ENCODE peak calls at places on chromosomes 5 and 9, in eight cellular contexts. I, Z, J, E, S, Y, H and F are unnamed samples. For H3K4me1, the result is how much of the 10 kb centered on the place peaks cover.

GRCh38 chr9:134624119-134624826 is 17.3 kb upstream of the COL5A1 start:
- DNase-seq in Y (no peak), I (no peak), S (no peak), E (no peak), H (no peak), J (no peak), Z (no peak), F (no peak)

GRCh38 chr5:174903333-174903732 is 179.0 kb downstream of the MSX2 start:
- DNase-seq in Z (no peak), J (no peak), E (no peak), Y (no peak), S (no peak), H (no peak), I (peak), F (no peak)

GRCh38 chr5:127871448-127872153 is 168.4 kb downstream of the CCDC192 start:
- DNase-seq in E (no peak), Z (peak), S (no peak), J (no peak), H (no peak), I (peak), Y (no peak), F (no peak)

GRCh38 chr9:35116539-35116897 is 856 bp upstream of the ATOSB start:
- DNase-seq in Y (no peak), Z (no peak), J (no peak), H (no peak), E (no peak), I (no peak), S (no peak), F (no peak)

GRCh38 chr5:16550316-16550952 is 66.4 kb downstream of the RETREG1 start:
- DNase-seq in Y (peak), I (peak), J (no peak), S (no peak), H (peak), E (no peak), Z (peak), F (peak)

GRCh38 chr5:73066466-73066865 is 53.9 kb upstream of the TMEM171 start:
- DNase-seq in E (no peak), I (no peak), J (no peak), S (peak), H (no peak), Y (peak), Z (no peak), F (no peak)

GRCh38 chr5:5633579-5633978 is 211.1 kb downstream of the ICE1 start:
- DNase-seq in S (no peak), H (no peak), Y (no peak), J (no peak), E (no peak), Z (no peak), I (no peak), F (no peak)

GRCh38 chr9:36632892-36633291 is 60.2 kb downstream of the MELK start:
- DNase-seq in H (no peak), I (peak), Z (peak), E (no peak), S (peak), Y (peak), J (no peak), F (no peak)

GRCh38 chr9:101449071-101449721 is 13.6 kb upstream of the ALDOB start:
- DNase-seq in H (peak), S (peak), E (peak), Z (peak), Y (peak), I (peak), J (peak), F (peak)

GRCh38 chr5:62331921-62332320 is 25.9 kb downstream of the KIF2A start:
- DNase-seq in J (no peak), Z (no peak), H (no peak), E (no peak), I (no peak), Y (no peak), S (no peak), F (no peak)

GRCh38 chr9:37301369-37302172 is 120.9 kb upstream of the GRHPR start:
- DNase-seq in E (no peak), I (no peak), H (no peak), S (no peak), Y (no peak), J (no peak), Z (no peak), F (no peak)

GRCh38 chr5:112787261-112787660 is 49.6 kb downstream of the APC start:
- DNase-seq in Y (peak), I (peak), H (no peak), E (no peak), S (peak), Z (no peak), J (no peak), F (no peak)

GRCh38 chr5:67032921-67033664 is 163.5 kb downstream of the CD180 start:
- DNase-seq in E (no peak), I (no peak), H (no peak), S (peak), Z (no peak), J (no peak), Y (peak), F (no peak)

GRCh38 chr5:67031689-67032088 is 164.9 kb downstream of the CD180 start:
- DNase-seq in S (peak), Y (no peak), J (no peak), E (no peak), Z (no peak), I (no peak), H (no peak), F (no peak)

GRCh38 chr5:67035098-67035740 is 161.4 kb downstream of the CD180 start:
- DNase-seq in E (no peak), J (no peak), S (peak), H (no peak), Y (no peak), I (no peak), Z (no peak), F (no peak)

GRCh38 chr5:67037171-67037570 is 159.4 kb downstream of the CD180 start:
- DNase-seq in H (no peak), S (no peak), Y (no peak), J (no peak), Z (no peak), E (no peak), I (peak), F (no peak)

GRCh38 chr5:67033893-67034605 is 162.6 kb downstream of the CD180 start:
- DNase-seq in Z (no peak), J (no peak), H (no peak), S (peak), I (no peak), E (no peak), Y (peak), F (no peak)
- H3K27ac ChIP-seq in Z (no peak), J (peak), H (no peak), S (peak), I (no peak), E (no peak), Y (no peak), F (no peak)

GRCh38 chr5:36876389-36876964 is at the start of gene NIPBL:
- DNase-seq in Y (peak), I (peak), H (no peak), S (peak), Z (peak), J (peak), E (peak), F (no peak)
- H3K4me1 ChIP-seq in Y (under half), I (under half), H (under half), S (under half), Z (under half), J (half or more), E (half or more), F (under half)

GRCh38 chr9:133520121-133520835 is 4.5 kb downstream of the MYMK start:
- DNase-seq in Y (no peak), H (no peak), I (no peak), Z (no peak), J (no peak), E (no peak), S (no peak), F (no peak)
- H3K27ac ChIP-seq in Y (no peak), H (no peak), I (no peak), Z (no peak), J (no peak), E (no peak), S (no peak), F (no peak)

DNA sequence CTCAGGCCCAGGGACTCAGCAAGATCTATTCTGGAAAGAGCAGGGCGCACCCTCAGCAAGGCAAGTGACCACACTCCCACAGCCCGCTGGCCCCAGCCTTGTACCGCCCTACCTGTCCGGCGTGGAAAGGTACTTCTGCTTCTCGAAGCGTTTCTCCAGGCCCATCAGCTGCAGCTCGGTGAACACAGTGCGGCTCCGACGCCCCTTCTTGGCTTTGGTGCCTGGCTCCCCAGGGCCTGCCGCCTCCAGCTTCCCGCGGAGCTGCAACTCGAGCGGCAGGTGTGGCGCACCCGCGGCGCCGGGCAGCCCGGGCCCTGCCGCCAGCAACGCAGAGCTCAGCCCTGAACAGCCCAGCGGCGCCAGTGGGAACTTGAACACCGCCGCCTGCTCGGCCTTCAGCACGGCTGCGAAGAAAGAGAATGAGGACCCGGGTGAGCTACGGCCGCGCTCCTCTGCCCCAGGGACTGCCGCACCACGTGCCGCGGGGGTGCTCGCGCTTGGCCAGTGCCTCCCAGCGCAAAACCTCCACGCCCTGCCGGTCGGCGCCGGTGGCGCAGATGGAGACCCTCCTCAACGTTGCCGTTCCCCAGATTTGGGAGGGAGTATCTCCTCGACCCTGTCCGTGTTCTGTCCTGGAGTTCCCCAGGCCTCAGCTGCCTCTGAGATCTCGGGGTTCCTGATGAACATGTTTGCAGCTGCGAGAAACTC is 2.2 kb downstream of the BARX1 start:
- DNase-seq in E (no peak), Z (no peak), H (no peak), J (no peak), I (no peak), S (no peak), Y (no peak), F (no peak)
- H3K4me1 ChIP-seq in E (half or more), Z (under half), H (under half), J (half or more), I (under half), S (under half), Y (under half), F (under half)

GRCh38 chr9:68643901-68644809 is 60.9 kb upstream of the PIP5K1B start:
- DNase-seq in J (no peak), I (no peak), Y (no peak), H (no peak), Z (no peak), S (no peak), E (no peak), F (no peak)
- H3K27ac ChIP-seq in J (no peak), I (no peak), Y (no peak), H (no peak), Z (no peak), S (no peak), E (no peak), F (no peak)